ENCODE peak calls at places on chromosomes 16 and 17, in seven cellular contexts. One of them, this sample, is unnamed.
A peak's percentile ranks its signal among the peaks of the same experiment; 100 is the strongest.

GRCh38 chr16:84159006-84159405 is 13.9 kb downstream of the DNAAF1 start:
- DNase-seq in mesothelial cell of epicardium: no peak
- DNase-seq in GM12864: no peak
- DNase-seq in progenitor cell of endocrine pancreas: no peak
- DNase-seq in PC-3: no peak
- DNase-seq in nephron progenitor cell: no peak
- DNase-seq in A549: no peak
- DNase-seq in this sample: no peak

GRCh38 chr16:28053461-28053860 is 10.1 kb downstream of the GSG1L start:
- DNase-seq in PC-3: no peak
- DNase-seq in nephron progenitor cell: no peak
- DNase-seq in mesothelial cell of epicardium: no peak
- DNase-seq in GM12864: no peak
- DNase-seq in progenitor cell of endocrine pancreas: no peak
- DNase-seq in A549: no peak
- DNase-seq in this sample: no peak

GRCh38 chr17:17976931-17977570 is 4.4 kb downstream of the DRC3 start:
- DNase-seq in PC-3: no peak
- DNase-seq in mesothelial cell of epicardium: no peak
- DNase-seq in GM12864: no peak
- DNase-seq in A549: no peak
- DNase-seq in nephron progenitor cell: no peak
- DNase-seq in progenitor cell of endocrine pancreas: no peak
- DNase-seq in this sample: no peak

GRCh38 chr17:41451154-41451728 is 10.5 kb upstream of the KRT38 start:
- DNase-seq in nephron progenitor cell: no peak
- DNase-seq in progenitor cell of endocrine pancreas: no peak
- DNase-seq in PC-3: peak; percentile 5
- DNase-seq in mesothelial cell of epicardium: no peak
- DNase-seq in A549: no peak
- DNase-seq in GM12864: no peak
- DNase-seq in this sample: no peak

GRCh38 chr16:70695351-70696070 is 9.7 kb upstream of the MTSS2 start:
- DNase-seq in mesothelial cell of epicardium: no peak
- DNase-seq in nephron progenitor cell: no peak
- DNase-seq in PC-3: peak; percentile 30
- DNase-seq in GM12864: no peak
- DNase-seq in A549: peak; percentile 48
- DNase-seq in progenitor cell of endocrine pancreas: no peak
- DNase-seq in this sample: no peak

GRCh38 chr16:1914084-1914608 is 4.1 kb downstream of the HS3ST6 start:
- DNase-seq in progenitor cell of endocrine pancreas: no peak
- DNase-seq in mesothelial cell of epicardium: no peak
- DNase-seq in GM12864: no peak
- DNase-seq in nephron progenitor cell: no peak
- DNase-seq in PC-3: no peak
- DNase-seq in A549: no peak
- DNase-seq in this sample: no peak

GRCh38 chr17:74052993-74053744 is 150.3 kb upstream of the RPL38 start:
- DNase-seq in PC-3: no peak
- DNase-seq in GM12864: no peak
- DNase-seq in A549: no peak
- DNase-seq in mesothelial cell of epicardium: no peak
- DNase-seq in nephron progenitor cell: no peak
- DNase-seq in progenitor cell of endocrine pancreas: no peak
- DNase-seq in this sample: no peak

GRCh38 chr16:84117482-84117843 is 721 bp upstream of the MBTPS1 start:
- DNase-seq in mesothelial cell of epicardium: no peak
- DNase-seq in A549: peak; percentile 45
- DNase-seq in GM12864: no peak
- DNase-seq in progenitor cell of endocrine pancreas: no peak
- DNase-seq in nephron progenitor cell: no peak
- DNase-seq in PC-3: peak; percentile 7
- DNase-seq in this sample: no peak

GRCh38 chr16:69513180-69513966 is 52.4 kb upstream of the NFAT5 start:
- DNase-seq in PC-3: peak; percentile 93
- DNase-seq in A549: no peak
- DNase-seq in nephron progenitor cell: no peak
- DNase-seq in progenitor cell of endocrine pancreas: no peak
- DNase-seq in GM12864: no peak
- DNase-seq in mesothelial cell of epicardium: no peak
- DNase-seq in this sample: no peak

GRCh38 chr17:79216826-79217225 is 142.2 kb downstream of the ENGASE start:
- DNase-seq in GM12864: no peak
- DNase-seq in PC-3: no peak
- DNase-seq in A549: no peak
- DNase-seq in progenitor cell of endocrine pancreas: no peak
- DNase-seq in mesothelial cell of epicardium: no peak
- DNase-seq in nephron progenitor cell: no peak
- DNase-seq in this sample: no peak

GRCh38 chr16:50438041-50438437 is 69.3 kb upstream of the BRD7 start:
- DNase-seq in A549: no peak
- DNase-seq in progenitor cell of endocrine pancreas: peak; percentile 3
- DNase-seq in mesothelial cell of epicardium: no peak
- DNase-seq in nephron progenitor cell: no peak
- DNase-seq in PC-3: no peak
- DNase-seq in GM12864: no peak
- DNase-seq in this sample: peak; percentile 52

GRCh38 chr17:78783711-78784396 is 1.8 kb upstream of the CYTH1 start:
- DNase-seq in nephron progenitor cell: no peak
- DNase-seq in PC-3: no peak
- DNase-seq in mesothelial cell of epicardium: no peak
- DNase-seq in progenitor cell of endocrine pancreas: no peak
- DNase-seq in GM12864: no peak
- DNase-seq in A549: no peak
- DNase-seq in this sample: no peak

DNA sequence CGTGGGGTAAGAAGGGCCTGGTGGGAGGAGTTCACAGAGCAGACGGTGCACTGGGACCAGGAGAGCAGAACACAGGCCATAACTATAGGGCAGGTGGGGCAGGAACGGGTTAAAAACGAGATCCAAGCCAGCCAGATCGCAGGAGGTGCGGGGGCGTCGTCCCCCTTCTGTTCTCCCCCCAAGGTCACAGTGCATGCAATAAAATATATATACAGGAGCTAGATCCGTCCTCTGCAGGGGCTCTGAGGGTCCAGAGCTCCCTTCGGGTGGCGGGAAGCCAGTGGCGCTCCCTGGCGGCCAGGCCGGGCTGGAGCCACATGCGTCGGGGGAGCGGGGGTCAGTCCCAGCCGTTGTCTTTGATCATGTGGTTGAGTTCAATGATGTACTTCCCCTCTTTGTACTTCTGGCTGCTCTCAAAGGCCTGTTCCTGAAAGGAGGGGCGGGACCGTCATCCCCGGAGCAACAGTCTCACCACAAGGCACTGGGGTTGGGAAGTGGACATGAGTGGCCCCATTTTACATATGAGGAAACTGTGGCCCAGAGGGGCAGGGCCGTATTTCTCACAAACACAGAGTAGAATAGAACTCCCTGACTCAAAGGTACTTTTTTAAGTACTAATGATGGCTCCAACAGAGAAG is 768 bp upstream of the TBX6 start:
- DNase-seq in PC-3: peak; percentile 45
- DNase-seq in progenitor cell of endocrine pancreas: no peak
- DNase-seq in mesothelial cell of epicardium: peak; percentile 68
- DNase-seq in nephron progenitor cell: peak; percentile 71
- DNase-seq in A549: peak; percentile 85
- DNase-seq in GM12864: peak; percentile 83
- DNase-seq in this sample: peak; percentile 86
- TF ChIP-seq CTCF in PC-3: peak; percentile 41
- TF ChIP-seq CTCF in progenitor cell of endocrine pancreas: peak; percentile 62
- TF ChIP-seq CTCF in mesothelial cell of epicardium: peak; percentile 9
- TF ChIP-seq CTCF in nephron progenitor cell: peak; percentile 25
- TF ChIP-seq CTCF in A549: peak; percentile 68
- TF ChIP-seq CTCF in GM12864: peak; percentile 94
- TF ChIP-seq CTCF in this sample: peak; percentile 76

GRCh38 chr16:89407925-89408300 is 82.4 kb downstream of the ANKRD11 start:
- DNase-seq in nephron progenitor cell: no peak
- DNase-seq in PC-3: no peak
- DNase-seq in mesothelial cell of epicardium: no peak
- DNase-seq in GM12864: no peak
- DNase-seq in A549: no peak
- DNase-seq in progenitor cell of endocrine pancreas: no peak
- DNase-seq in this sample: no peak
- TF ChIP-seq CTCF in nephron progenitor cell: no peak
- TF ChIP-seq CTCF in PC-3: no peak
- TF ChIP-seq CTCF in mesothelial cell of epicardium: no peak
- TF ChIP-seq CTCF in GM12864: no peak
- TF ChIP-seq CTCF in A549: no peak
- TF ChIP-seq CTCF in progenitor cell of endocrine pancreas: no peak
- TF ChIP-seq CTCF in this sample: no peak

GRCh38 chr17:32604966-32605365 is 118.2 kb downstream of the CDK5R1 start:
- DNase-seq in mesothelial cell of epicardium: no peak
- DNase-seq in nephron progenitor cell: no peak
- DNase-seq in GM12864: no peak
- DNase-seq in A549: no peak
- DNase-seq in progenitor cell of endocrine pancreas: no peak
- DNase-seq in PC-3: no peak
- DNase-seq in this sample: no peak

GRCh38 chr17:32610943-32611342 is 124.2 kb downstream of the CDK5R1 start:
- DNase-seq in progenitor cell of endocrine pancreas: no peak
- DNase-seq in nephron progenitor cell: no peak
- DNase-seq in mesothelial cell of epicardium: no peak
- DNase-seq in A549: no peak
- DNase-seq in GM12864: no peak
- DNase-seq in PC-3: no peak
- DNase-seq in this sample: no peak

GRCh38 chr17:32608267-32608666 is 121.5 kb downstream of the CDK5R1 start:
- DNase-seq in mesothelial cell of epicardium: no peak
- DNase-seq in PC-3: no peak
- DNase-seq in nephron progenitor cell: no peak
- DNase-seq in A549: no peak
- DNase-seq in progenitor cell of endocrine pancreas: no peak
- DNase-seq in GM12864: no peak
- DNase-seq in this sample: no peak

GRCh38 chr17:32610027-32610650 is 123.3 kb downstream of the CDK5R1 start:
- DNase-seq in nephron progenitor cell: no peak
- DNase-seq in PC-3: no peak
- DNase-seq in mesothelial cell of epicardium: no peak
- DNase-seq in progenitor cell of endocrine pancreas: no peak
- DNase-seq in GM12864: no peak
- DNase-seq in A549: no peak
- DNase-seq in this sample: no peak

GRCh38 chr17:32609085-32609484 is 122.3 kb downstream of the CDK5R1 start:
- DNase-seq in progenitor cell of endocrine pancreas: no peak
- DNase-seq in PC-3: peak; percentile 66
- DNase-seq in GM12864: peak; percentile 31
- DNase-seq in A549: peak; percentile 52
- DNase-seq in mesothelial cell of epicardium: no peak
- DNase-seq in nephron progenitor cell: no peak
- DNase-seq in this sample: no peak
- TF ChIP-seq CTCF in progenitor cell of endocrine pancreas: no peak
- TF ChIP-seq CTCF in PC-3: peak; percentile 61
- TF ChIP-seq CTCF in GM12864: peak; percentile 50
- TF ChIP-seq CTCF in A549: peak; percentile 22
- TF ChIP-seq CTCF in mesothelial cell of epicardium: no peak
- TF ChIP-seq CTCF in nephron progenitor cell: no peak
- TF ChIP-seq CTCF in this sample: peak; percentile 17

DNA sequence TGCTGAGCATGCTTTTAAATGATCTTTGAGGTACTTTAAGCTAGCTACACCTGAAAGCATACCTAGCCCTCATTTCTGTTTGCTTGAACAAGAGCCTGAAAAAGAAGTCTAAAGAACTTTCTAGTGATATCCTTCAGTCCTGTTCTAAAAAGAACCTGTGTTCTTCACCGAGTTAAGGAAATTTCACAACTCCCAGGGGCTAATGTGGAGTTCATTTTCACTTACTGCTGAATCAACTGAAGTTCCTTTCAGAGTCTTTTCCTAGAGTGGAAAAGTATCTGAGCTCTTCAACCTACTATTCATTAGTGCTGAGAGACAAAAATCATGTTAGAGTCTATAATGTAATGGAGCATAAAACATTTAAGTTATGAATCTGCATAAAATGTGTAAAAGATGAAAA is 66.9 kb downstream of the CHD9 start:
- DNase-seq in GM12864: no peak
- DNase-seq in progenitor cell of endocrine pancreas: no peak
- DNase-seq in mesothelial cell of epicardium: no peak
- DNase-seq in nephron progenitor cell: no peak
- DNase-seq in PC-3: no peak
- DNase-seq in A549: no peak
- DNase-seq in this sample: no peak
- TF ChIP-seq CTCF in GM12864: no peak
- TF ChIP-seq CTCF in progenitor cell of endocrine pancreas: no peak
- TF ChIP-seq CTCF in mesothelial cell of epicardium: no peak
- TF ChIP-seq CTCF in nephron progenitor cell: no peak
- TF ChIP-seq CTCF in PC-3: no peak
- TF ChIP-seq CTCF in A549: no peak
- TF ChIP-seq CTCF in this sample: no peak

GRCh38 chr16:64122177-64122576 is 999.7 kb downstream of the CDH11 start:
- DNase-seq in A549: no peak
- DNase-seq in nephron progenitor cell: no peak
- DNase-seq in GM12864: no peak
- DNase-seq in PC-3: peak; percentile 64
- DNase-seq in progenitor cell of endocrine pancreas: no peak
- DNase-seq in mesothelial cell of epicardium: no peak
- DNase-seq in this sample: no peak
- TF ChIP-seq CTCF in A549: no peak
- TF ChIP-seq CTCF in nephron progenitor cell: no peak
- TF ChIP-seq CTCF in GM12864: no peak
- TF ChIP-seq CTCF in PC-3: no peak
- TF ChIP-seq CTCF in progenitor cell of endocrine pancreas: no peak
- TF ChIP-seq CTCF in mesothelial cell of epicardium: no peak
- TF ChIP-seq CTCF in this sample: no peak

DNA sequence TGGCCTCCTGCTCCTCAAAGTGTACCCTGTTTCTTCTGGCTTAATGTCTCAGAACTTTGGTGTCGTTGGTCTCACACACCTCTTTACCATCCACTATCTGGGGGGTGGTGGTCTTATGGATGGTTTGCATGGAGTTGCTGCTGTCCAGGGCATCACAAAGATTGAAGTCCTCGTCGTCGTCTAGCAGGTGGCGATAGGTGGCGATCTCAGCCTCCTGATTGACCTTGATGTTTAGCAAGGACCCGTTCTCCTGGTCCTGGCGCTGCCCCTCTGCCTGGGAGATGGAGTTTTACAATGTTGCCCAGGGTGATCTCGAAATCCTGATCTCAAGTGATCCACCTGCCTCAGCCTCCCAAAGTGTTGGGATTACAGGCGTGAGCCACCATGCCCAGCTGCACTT is 31.1 kb upstream of the HELZ start:
- DNase-seq in progenitor cell of endocrine pancreas: no peak
- DNase-seq in A549: peak; percentile 61
- DNase-seq in mesothelial cell of epicardium: no peak
- DNase-seq in GM12864: no peak
- DNase-seq in PC-3: peak; percentile 65
- DNase-seq in nephron progenitor cell: no peak
- DNase-seq in this sample: no peak
- TF ChIP-seq CTCF in progenitor cell of endocrine pancreas: peak; percentile 33
- TF ChIP-seq CTCF in A549: no peak
- TF ChIP-seq CTCF in mesothelial cell of epicardium: no peak
- TF ChIP-seq CTCF in GM12864: no peak
- TF ChIP-seq CTCF in PC-3: peak; percentile 60
- TF ChIP-seq CTCF in nephron progenitor cell: no peak
- TF ChIP-seq CTCF in this sample: peak; percentile 22